ENCODE peak calls at places on chromosomes 13 and 19, in five cellular contexts. X is CD8-positive, alpha-beta memory T cell; K is stimulated activated CD8-positive, alpha-beta memory T cell treated with anti-CD3 and anti-CD28 coated beads, Interleukin-15, amount 100 ng/mL, for 24 hours; B is GM04503; C is left kidney. J is an unnamed sample.

GRCh38 chr13:78875792-78876580 is 217.0 kb upstream of the OBI1 start:
- DNase-seq in X (no peak), K (no peak), B (no peak), C (no peak), J (no peak)

GRCh38 chr13:111904166-111904565 is 162.8 kb upstream of the SOX1 start:
- DNase-seq in X (no peak), K (no peak), B (no peak), C (no peak), J (no peak)

GRCh38 chr19:10037809-10038208 is 24.5 kb downstream of the RDH8 start:
- DNase-seq in X (no peak), K (no peak), B (no peak), C (no peak), J (no peak)

GRCh38 chr19:22945560-22945959 is 57.4 kb downstream of the ZNF728 start:
- DNase-seq in X (no peak), K (no peak), B (no peak), C (peak; percentile 1), J (no peak)

GRCh38 chr19:7618366-7618765 is 11.0 kb downstream of the XAB2 start:
- DNase-seq in X (no peak), K (no peak), B (no peak), C (no peak), J (no peak)

GRCh38 chr13:97231832-97232201 is 9.7 kb downstream of the MBNL2 start:
- DNase-seq in X (no peak), K (no peak), B (no peak), C (no peak), J (no peak)

GRCh38 chr19:3243851-3244700 is 19.6 kb downstream of the CELF5 start:
- DNase-seq in X (no peak), K (no peak), B (no peak), C (peak; percentile 92), J (no peak)

GRCh38 chr13:56299650-56300049 is 841.1 kb upstream of the PRR20A start:
- DNase-seq in X (no peak), K (no peak), B (no peak), C (no peak), J (no peak)

GRCh38 chr19:16801599-16801998 is 27.6 kb upstream of the SIN3B start:
- DNase-seq in X (no peak), K (no peak), B (no peak), C (peak; percentile 90), J (no peak)

GRCh38 chr19:55208880-55209429 is 346 bp downstream of the PTPRH start:
- DNase-seq in X (no peak), K (no peak), B (no peak), C (no peak), J (no peak)

GRCh38 chr13:86840250-86841191 is 830.6 kb upstream of the SLITRK5 start:
- DNase-seq in X (no peak), K (no peak), B (no peak), C (no peak), J (no peak)

GRCh38 chr13:45331981-45332830 is 8.8 kb downstream of the TPT1 start:
- DNase-seq in X (no peak), K (no peak), B (peak; percentile 97), C (no peak), J (peak; percentile 72)

GRCh38 chr13:95494082-95494681 is 58.3 kb upstream of the CLDN10 start:
- DNase-seq in X (no peak), K (no peak), B (no peak), C (peak; percentile 77), J (no peak)

GRCh38 chr19:1041835-1042685 is 2.2 kb downstream of the ABCA7 start:
- DNase-seq in X (no peak), K (no peak), B (no peak), C (no peak), J (no peak)

GRCh38 chr19:38250821-38251563 is 5.2 kb downstream of the PPP1R14A start:
- DNase-seq in X (no peak), K (no peak), B (no peak), C (peak; percentile 77), J (no peak)

GRCh38 chr13:20691616-20692015 is 11.9 kb upstream of the IL17D start:
- DNase-seq in X (no peak), K (no peak), B (no peak), C (no peak), J (no peak)

GRCh38 chr13:95075506-95075905 is 225.7 kb downstream of the ABCC4 start:
- DNase-seq in X (no peak), K (no peak), B (no peak), C (no peak), J (no peak)

GRCh38 chr13:99977912-99978780 is 3.4 kb upstream of the ZIC2 start:
- DNase-seq in X (no peak), K (no peak), B (no peak), C (peak; percentile 33), J (no peak)

GRCh38 chr19:19588546-19588945 is 29.9 kb downstream of the PBX4 start:
- DNase-seq in X (no peak), K (no peak), B (no peak), C (no peak), J (no peak)

GRCh38 chr13:110232146-110232545 is 74.8 kb downstream of the COL4A1 start:
- DNase-seq in X (no peak), K (no peak), B (no peak), C (no peak), J (no peak)

GRCh38 chr19:48625891-48626327 is 6.6 kb downstream of the SPHK2 start:
- DNase-seq in X (no peak), K (no peak), B (no peak), C (no peak), J (no peak)

GRCh38 chr13:112994084-112994780 is 25.2 kb downstream of the MCF2L start:
- DNase-seq in X (no peak), K (no peak), B (no peak), C (no peak), J (no peak)

J was measured in AG04449.